ENCODE peak calls at places on chromosomes 4 and X, in five cellular contexts. S is HL-60; N is CD4-positive, alpha-beta T cell; Y is suprapubic skin; L is neural progenitor cell. D is an unnamed sample. For H3K27me3, the result is how much of the 10 kb centered on the place peaks cover.

GRCh38 chrX:39948564-39948963 is 149.2 kb downstream of the BCOR start:
- DNase-seq in L (peak), Y (no peak), N (no peak), S (peak), D (no peak)

GRCh38 chr4:1415681-1415981 is 9.4 kb upstream of the NKX1-1 start:
- DNase-seq in N (no peak), S (no peak), Y (no peak), L (no peak), D (no peak)

GRCh38 chr4:92304636-92305035 is 870 bp downstream of the GRID2 start:
- DNase-seq in Y (no peak), S (no peak), L (peak), N (no peak), D (no peak)

GRCh38 chr4:147160908-147161513 is 215.3 kb upstream of the TTC29 start:
- DNase-seq in Y (no peak), L (peak), N (no peak), S (peak), D (no peak)

GRCh38 chr4:74364649-74365491 is at the start of gene EREG:
- DNase-seq in N (no peak), Y (no peak), L (peak), S (peak), D (peak)

GRCh38 chr4:76990288-76991080 is 40.9 kb downstream of the SEPTIN11 start:
- DNase-seq in Y (no peak), N (no peak), L (no peak), S (no peak), D (no peak)

GRCh38 chrX:130909469-130910136 is 6.6 kb upstream of the ENOX2 start:
- DNase-seq in N (no peak), S (no peak), L (no peak), Y (no peak), D (no peak)

GRCh38 chrX:16239211-16239610 is 71.9 kb downstream of the MAGEB17 start:
- DNase-seq in S (no peak), N (no peak), L (no peak), Y (no peak), D (no peak)

GRCh38 chrX:107577933-107578332 is 50.4 kb upstream of the PRPS1 start:
- DNase-seq in L (no peak), N (no peak), Y (no peak), S (no peak), D (no peak)

GRCh38 chrX:107574711-107575110 is 53.6 kb upstream of the PRPS1 start:
- DNase-seq in L (no peak), S (no peak), N (no peak), Y (no peak), D (no peak)

GRCh38 chrX:107576392-107576791 is 51.9 kb upstream of the PRPS1 start:
- DNase-seq in L (no peak), S (no peak), Y (no peak), N (no peak), D (no peak)

GRCh38 chrX:107574054-107574683 is 54.1 kb upstream of the PRPS1 start:
- DNase-seq in Y (no peak), L (no peak), N (no peak), S (no peak), D (no peak)

DNA sequence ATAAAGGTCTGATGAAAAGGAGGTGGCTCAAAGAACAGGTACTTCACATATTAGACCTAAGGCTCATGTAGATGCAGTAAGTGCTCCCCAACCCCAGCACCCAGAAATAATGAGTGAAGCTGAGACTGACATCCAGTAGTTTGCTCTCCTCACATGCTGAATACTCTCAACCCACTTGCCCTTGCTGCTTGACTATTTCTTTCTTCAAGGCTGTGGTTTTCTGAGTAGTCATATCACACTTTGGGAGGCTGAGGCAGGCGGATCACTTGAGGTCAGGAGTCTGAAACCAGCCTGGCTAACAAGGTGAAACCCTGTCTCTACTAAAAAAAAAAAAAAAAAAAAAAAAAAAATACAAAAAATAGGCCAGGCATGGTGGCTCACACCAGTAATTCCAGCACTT is 51.5 kb upstream of the PRPS1 start:
- DNase-seq in Y (no peak), S (no peak), L (no peak), N (no peak), D (no peak)
- H3K27ac ChIP-seq in Y (no peak), S (no peak), L (no peak), N (no peak), D (no peak)

GRCh38 chr4:8609824-8610350 is 17.3 kb downstream of the CPZ start:
- DNase-seq in S (no peak), L (no peak), N (no peak), Y (no peak), D (no peak)

GRCh38 chr4:8609406-8609805 is 16.8 kb downstream of the CPZ start:
- DNase-seq in S (no peak), L (no peak), Y (no peak), N (no peak), D (no peak)

GRCh38 chr4:8607603-8608481 is 15.3 kb downstream of the CPZ start:
- DNase-seq in Y (no peak), S (no peak), L (peak), N (peak), D (peak)

GRCh38 chr4:8606966-8607365 is 14.4 kb downstream of the CPZ start:
- DNase-seq in Y (no peak), N (no peak), S (no peak), L (no peak), D (no peak)

GRCh38 chr4:8608714-8609391 is 16.3 kb downstream of the CPZ start:
- DNase-seq in L (no peak), Y (no peak), N (no peak), S (no peak), D (no peak)
- H3K27me3 ChIP-seq in L (under half), Y (under half), N (under half), S (under half), D (under half)

GRCh38 chr4:30866907-30867306 is 146.7 kb downstream of the PCDH7 start:
- DNase-seq in N (no peak), S (no peak), Y (no peak), L (no peak), D (no peak)
- H3K27ac ChIP-seq in N (no peak), S (no peak), Y (no peak), L (no peak), D (no peak)

DNA sequence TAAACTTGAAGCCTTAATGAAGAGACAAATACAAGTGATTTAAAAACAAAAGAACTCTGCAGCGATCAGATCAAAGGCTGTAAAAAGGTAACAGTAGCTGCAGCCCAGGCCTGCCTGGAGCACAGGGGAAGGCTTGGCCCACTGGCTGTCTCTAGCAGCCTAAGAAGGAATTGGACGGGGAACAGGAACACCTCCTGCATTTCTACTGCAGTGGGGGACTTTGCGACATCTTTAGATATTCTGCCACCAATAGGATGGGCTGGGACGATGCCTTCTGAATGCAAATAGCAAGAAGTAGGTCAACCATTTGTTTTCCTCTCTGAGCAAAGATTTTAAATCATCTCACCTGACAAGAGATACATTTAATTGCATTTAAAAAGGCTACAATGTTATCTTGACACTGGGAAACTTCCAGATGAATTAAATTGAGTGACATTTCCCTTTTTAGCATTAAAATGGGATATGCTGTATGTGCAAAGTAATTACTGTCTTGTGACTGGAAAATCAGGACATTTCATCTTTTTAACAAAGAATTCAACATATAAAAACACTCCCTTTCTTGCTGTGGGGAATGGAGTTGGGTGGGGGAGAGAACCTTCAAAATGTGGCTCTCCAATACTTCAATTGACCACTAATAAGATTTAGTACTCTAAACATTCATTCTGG is 70.0 kb downstream of the NYX start:
- DNase-seq in S (no peak), L (peak), N (no peak), Y (no peak), D (no peak)
- H3K27me3 ChIP-seq in S (under half), L (under half), N (under half), Y (under half), D (under half)

DNA sequence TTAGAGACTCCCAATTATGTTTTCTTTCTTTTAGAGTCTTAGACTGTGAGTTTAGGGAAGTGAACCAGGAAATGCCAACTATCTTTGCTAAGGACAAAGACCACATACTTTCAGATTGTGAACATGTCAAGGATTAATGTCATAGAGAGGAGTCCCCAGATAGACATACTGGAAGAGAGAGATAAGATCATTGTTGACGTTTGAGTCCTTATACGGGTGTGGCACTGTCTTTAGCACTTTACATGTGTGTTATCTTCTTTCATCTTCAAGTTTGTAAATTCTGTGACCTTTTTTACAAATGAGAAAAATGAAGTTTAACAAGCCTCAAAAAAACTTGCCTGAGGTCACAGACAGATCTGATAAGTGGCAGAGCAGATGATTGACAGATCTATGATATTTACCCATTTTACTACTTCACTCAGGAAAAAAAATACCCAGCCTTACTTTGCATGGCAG is 23.4 kb downstream of the CXorf58 start:
- DNase-seq in N (no peak), S (no peak), L (no peak), Y (no peak), D (no peak)
- H3K27ac ChIP-seq in N (no peak), S (peak), L (no peak), Y (no peak), D (peak)

DNA sequence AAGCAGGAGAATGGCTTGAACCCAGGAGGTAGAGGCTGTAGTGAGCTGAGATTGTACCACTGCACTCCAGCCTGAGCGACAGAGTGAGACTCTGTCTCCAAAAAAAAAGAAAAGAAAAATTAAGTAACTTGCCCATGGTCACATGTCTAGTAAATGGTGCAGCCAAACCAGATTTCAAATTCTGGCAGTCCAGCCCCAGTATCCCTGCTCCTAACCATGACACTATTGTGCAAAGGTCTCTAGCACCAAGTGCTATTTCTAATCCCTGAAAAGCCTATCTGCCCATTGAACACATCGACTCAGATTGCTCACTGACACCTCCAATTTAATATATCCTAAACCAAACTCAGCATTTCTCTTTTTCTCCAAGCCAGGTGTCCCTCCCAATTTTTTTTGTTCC is 7.6 kb upstream of the LAMP2 start:
- DNase-seq in Y (no peak), L (no peak), S (no peak), N (no peak), D (no peak)
- H3K27me3 ChIP-seq in Y (under half), L (under half), S (under half), N (under half), D (under half)

GRCh38 chr4:41420576-41420975 is 117.4 kb upstream of the LIMCH1 start:
- DNase-seq in N (no peak), Y (no peak), S (no peak), L (no peak), D (no peak)

GRCh38 chr4:41414380-41414779 is 123.6 kb upstream of the LIMCH1 start:
- DNase-seq in L (no peak), S (no peak), N (no peak), Y (no peak), D (no peak)

GRCh38 chr4:41413670-41414069 is 124.3 kb upstream of the LIMCH1 start:
- DNase-seq in N (no peak), S (no peak), Y (no peak), L (peak), D (no peak)

GRCh38 chr4:41418444-41418843 is 119.5 kb upstream of the LIMCH1 start:
- DNase-seq in L (peak), Y (no peak), N (no peak), S (no peak), D (no peak)
- H3K27ac ChIP-seq in L (no peak), Y (no peak), N (no peak), S (no peak), D (no peak)

GRCh38 chr4:7655267-7655548 is 220.5 kb upstream of the PSAPL1 start:
- DNase-seq in Y (no peak), N (no peak), S (no peak), L (no peak), D (no peak)
- H3K27me3 ChIP-seq in Y (under half), N (under half), S (under half), L (under half), D (under half)

D was measured in CD4-positive, CD25-positive, alpha-beta regulatory T cell.